ENCODE peak calls at places on chromosomes 6 and 20, in eight cellular contexts. One of them, this sample, is unnamed.

GRCh38 chr6:133854633-133855598 is 34.0 kb upstream of the TCF21 start:
- DNase-seq in Peyer's patch: peak
- DNase-seq in AG10803: no peak
- DNase-seq in progenitor cell of endocrine pancreas: peak
- DNase-seq in upper lobe of left lung: peak
- DNase-seq in pancreas: no peak
- DNase-seq in nephron progenitor cell: peak
- DNase-seq in right atrium auricular region: no peak
- DNase-seq in this sample: no peak

GRCh38 chr6:43268348-43268685 is 25.0 kb downstream of the TTBK1 start:
- DNase-seq in Peyer's patch: no peak
- DNase-seq in AG10803: no peak
- DNase-seq in progenitor cell of endocrine pancreas: no peak
- DNase-seq in upper lobe of left lung: no peak
- DNase-seq in pancreas: no peak
- DNase-seq in nephron progenitor cell: no peak
- DNase-seq in right atrium auricular region: no peak
- DNase-seq in this sample: peak

GRCh38 chr20:7849675-7850074 is 90.6 kb downstream of the HAO1 start:
- DNase-seq in Peyer's patch: no peak
- DNase-seq in AG10803: no peak
- DNase-seq in progenitor cell of endocrine pancreas: no peak
- DNase-seq in upper lobe of left lung: no peak
- DNase-seq in pancreas: no peak
- DNase-seq in nephron progenitor cell: no peak
- DNase-seq in right atrium auricular region: no peak
- DNase-seq in this sample: no peak

GRCh38 chr20:23159256-23159922 is 73.3 kb upstream of the CD93 start:
- DNase-seq in Peyer's patch: no peak
- DNase-seq in AG10803: no peak
- DNase-seq in progenitor cell of endocrine pancreas: no peak
- DNase-seq in upper lobe of left lung: no peak
- DNase-seq in pancreas: no peak
- DNase-seq in nephron progenitor cell: no peak
- DNase-seq in right atrium auricular region: peak
- DNase-seq in this sample: peak

GRCh38 chr6:155436981-155437749 is 18.5 kb downstream of the NOX3 start:
- DNase-seq in Peyer's patch: no peak
- DNase-seq in AG10803: no peak
- DNase-seq in progenitor cell of endocrine pancreas: no peak
- DNase-seq in upper lobe of left lung: no peak
- DNase-seq in pancreas: no peak
- DNase-seq in nephron progenitor cell: no peak
- DNase-seq in right atrium auricular region: no peak
- DNase-seq in this sample: no peak

GRCh38 chr20:47727170-47727880 is 58.0 kb downstream of the SULF2 start:
- DNase-seq in Peyer's patch: no peak
- DNase-seq in AG10803: no peak
- DNase-seq in progenitor cell of endocrine pancreas: no peak
- DNase-seq in upper lobe of left lung: no peak
- DNase-seq in pancreas: no peak
- DNase-seq in nephron progenitor cell: no peak
- DNase-seq in right atrium auricular region: peak
- DNase-seq in this sample: peak

GRCh38 chr6:7974932-7975763 is 64.6 kb upstream of the TXNDC5 start:
- DNase-seq in Peyer's patch: peak
- DNase-seq in AG10803: peak
- DNase-seq in progenitor cell of endocrine pancreas: no peak
- DNase-seq in upper lobe of left lung: no peak
- DNase-seq in pancreas: peak
- DNase-seq in nephron progenitor cell: no peak
- DNase-seq in right atrium auricular region: peak
- DNase-seq in this sample: peak

GRCh38 chr6:142856607-142856856 is 88.4 kb downstream of the HIVEP2 start:
- DNase-seq in Peyer's patch: no peak
- DNase-seq in AG10803: no peak
- DNase-seq in progenitor cell of endocrine pancreas: no peak
- DNase-seq in upper lobe of left lung: no peak
- DNase-seq in pancreas: no peak
- DNase-seq in nephron progenitor cell: no peak
- DNase-seq in right atrium auricular region: no peak
- DNase-seq in this sample: no peak

GRCh38 chr6:127790571-127790970 is 110.3 kb downstream of the THEMIS start:
- DNase-seq in Peyer's patch: no peak
- DNase-seq in AG10803: no peak
- DNase-seq in progenitor cell of endocrine pancreas: no peak
- DNase-seq in upper lobe of left lung: peak
- DNase-seq in pancreas: no peak
- DNase-seq in nephron progenitor cell: no peak
- DNase-seq in right atrium auricular region: no peak
- DNase-seq in this sample: no peak

GRCh38 chr6:70956451-70957283 is at the start of gene B3GAT2:
- DNase-seq in Peyer's patch: peak
- DNase-seq in AG10803: peak
- DNase-seq in progenitor cell of endocrine pancreas: peak
- DNase-seq in upper lobe of left lung: peak
- DNase-seq in pancreas: peak
- DNase-seq in nephron progenitor cell: peak
- DNase-seq in right atrium auricular region: no peak
- DNase-seq in this sample: peak

GRCh38 chr6:153167026-153167891 is 36.2 kb upstream of the RGS17 start:
- DNase-seq in Peyer's patch: no peak
- DNase-seq in AG10803: peak
- DNase-seq in progenitor cell of endocrine pancreas: no peak
- DNase-seq in upper lobe of left lung: no peak
- DNase-seq in pancreas: no peak
- DNase-seq in nephron progenitor cell: no peak
- DNase-seq in right atrium auricular region: no peak
- DNase-seq in this sample: no peak

GRCh38 chr6:72784581-72784980 is 162.7 kb downstream of the KCNQ5 start:
- DNase-seq in Peyer's patch: no peak
- DNase-seq in AG10803: peak
- DNase-seq in progenitor cell of endocrine pancreas: no peak
- DNase-seq in upper lobe of left lung: no peak
- DNase-seq in pancreas: no peak
- DNase-seq in nephron progenitor cell: no peak
- DNase-seq in right atrium auricular region: no peak
- DNase-seq in this sample: no peak

GRCh38 chr6:12590901-12591300 is 125.7 kb upstream of the PHACTR1 start:
- DNase-seq in Peyer's patch: no peak
- DNase-seq in AG10803: peak
- DNase-seq in progenitor cell of endocrine pancreas: no peak
- DNase-seq in upper lobe of left lung: no peak
- DNase-seq in pancreas: no peak
- DNase-seq in nephron progenitor cell: no peak
- DNase-seq in right atrium auricular region: no peak
- DNase-seq in this sample: no peak

GRCh38 chr6:134593442-134593841 is 275.5 kb upstream of the SGK1 start:
- DNase-seq in Peyer's patch: no peak
- DNase-seq in AG10803: no peak
- DNase-seq in progenitor cell of endocrine pancreas: no peak
- DNase-seq in upper lobe of left lung: no peak
- DNase-seq in pancreas: no peak
- DNase-seq in nephron progenitor cell: no peak
- DNase-seq in right atrium auricular region: no peak
- DNase-seq in this sample: no peak

GRCh38 chr20:49230021-49230420 is 10.8 kb downstream of the DDX27 start:
- DNase-seq in Peyer's patch: no peak
- DNase-seq in AG10803: no peak
- DNase-seq in progenitor cell of endocrine pancreas: no peak
- DNase-seq in upper lobe of left lung: peak
- DNase-seq in pancreas: no peak
- DNase-seq in nephron progenitor cell: no peak
- DNase-seq in right atrium auricular region: no peak
- DNase-seq in this sample: no peak

GRCh38 chr6:143579703-143580102 is 68.2 kb upstream of the FUCA2 start:
- DNase-seq in Peyer's patch: no peak
- DNase-seq in AG10803: peak
- DNase-seq in progenitor cell of endocrine pancreas: no peak
- DNase-seq in upper lobe of left lung: no peak
- DNase-seq in pancreas: no peak
- DNase-seq in nephron progenitor cell: no peak
- DNase-seq in right atrium auricular region: peak
- DNase-seq in this sample: peak

GRCh38 chr6:12356983-12357972 is 67.1 kb downstream of the EDN1 start:
- DNase-seq in Peyer's patch: no peak
- DNase-seq in AG10803: peak
- DNase-seq in progenitor cell of endocrine pancreas: no peak
- DNase-seq in upper lobe of left lung: no peak
- DNase-seq in pancreas: no peak
- DNase-seq in nephron progenitor cell: no peak
- DNase-seq in right atrium auricular region: no peak
- DNase-seq in this sample: no peak

GRCh38 chr6:96015321-96015790 is 418 bp upstream of the FUT9 start:
- DNase-seq in Peyer's patch: peak
- DNase-seq in AG10803: no peak
- DNase-seq in progenitor cell of endocrine pancreas: peak
- DNase-seq in upper lobe of left lung: peak
- DNase-seq in pancreas: peak
- DNase-seq in nephron progenitor cell: peak
- DNase-seq in right atrium auricular region: no peak
- DNase-seq in this sample: no peak

GRCh38 chr20:38458314-38458713 is 14.3 kb upstream of the RALGAPB start:
- DNase-seq in Peyer's patch: no peak
- DNase-seq in AG10803: no peak
- DNase-seq in progenitor cell of endocrine pancreas: no peak
- DNase-seq in upper lobe of left lung: no peak
- DNase-seq in pancreas: no peak
- DNase-seq in nephron progenitor cell: no peak
- DNase-seq in right atrium auricular region: no peak
- DNase-seq in this sample: no peak

DNA sequence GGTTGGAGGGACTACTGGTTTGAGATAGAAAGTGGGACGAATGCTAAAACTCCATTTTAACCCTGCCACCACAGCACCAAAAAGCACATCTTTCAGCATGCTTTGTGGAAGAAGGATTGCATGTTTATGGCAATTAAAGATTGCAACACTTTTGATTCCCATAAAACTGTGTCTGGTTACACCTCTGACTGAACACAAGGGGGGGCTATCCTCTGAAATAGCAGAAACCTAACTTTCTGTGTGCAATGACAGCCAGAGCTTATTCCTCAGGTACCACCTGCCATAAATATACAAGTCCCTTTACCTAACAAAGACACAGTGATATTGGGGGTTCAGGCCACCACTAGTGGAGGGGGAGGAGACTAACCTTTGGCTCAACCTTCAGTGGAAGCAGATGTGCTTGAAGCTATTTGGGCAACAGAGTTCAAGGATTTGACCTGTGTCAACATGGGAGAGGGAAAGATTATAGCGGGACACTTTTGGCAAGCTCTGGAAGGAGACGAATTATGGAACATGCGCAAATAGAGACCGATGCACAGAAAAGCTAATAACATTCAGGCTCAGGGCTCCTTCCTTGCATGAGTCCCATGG is 9.6 kb upstream of the PLG start:
- DNase-seq in Peyer's patch: no peak
- DNase-seq in AG10803: no peak
- DNase-seq in progenitor cell of endocrine pancreas: no peak
- DNase-seq in upper lobe of left lung: no peak
- DNase-seq in pancreas: no peak
- DNase-seq in nephron progenitor cell: no peak
- DNase-seq in right atrium auricular region: no peak
- DNase-seq in this sample: no peak
- TF ChIP-seq CTCF in Peyer's patch: no peak
- TF ChIP-seq CTCF in AG10803: no peak
- TF ChIP-seq CTCF in progenitor cell of endocrine pancreas: no peak
- TF ChIP-seq CTCF in upper lobe of left lung: no peak
- TF ChIP-seq CTCF in pancreas: no peak
- TF ChIP-seq CTCF in nephron progenitor cell: no peak
- TF ChIP-seq CTCF in right atrium auricular region: no peak
- TF ChIP-seq CTCF in this sample: no peak

GRCh38 chr6:120675886-120676285 is 658.4 kb downstream of the TBC1D32 start:
- DNase-seq in Peyer's patch: no peak
- DNase-seq in AG10803: no peak
- DNase-seq in progenitor cell of endocrine pancreas: no peak
- DNase-seq in upper lobe of left lung: no peak
- DNase-seq in pancreas: no peak
- DNase-seq in nephron progenitor cell: no peak
- DNase-seq in right atrium auricular region: no peak
- DNase-seq in this sample: no peak

DNA sequence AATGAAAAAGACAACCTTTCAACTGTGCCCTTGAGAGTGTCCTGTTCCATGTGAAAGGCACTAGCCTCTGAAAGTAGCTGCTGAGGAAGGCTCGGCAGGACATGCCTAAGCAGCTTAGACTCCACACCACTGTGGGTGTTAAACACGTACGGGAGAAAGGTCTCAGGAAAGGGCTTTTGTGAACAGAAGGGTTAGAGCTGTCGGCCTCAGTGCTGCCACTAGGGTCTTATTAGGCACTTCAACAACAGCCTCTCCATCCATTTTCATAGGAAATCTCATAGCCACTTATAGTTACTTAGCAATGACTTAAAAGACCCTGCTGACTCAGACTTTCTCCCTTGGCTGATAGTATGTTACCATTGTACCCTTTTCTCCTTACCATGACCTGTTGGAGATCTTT is 662.8 kb downstream of the TBC1D32 start:
- DNase-seq in Peyer's patch: no peak
- DNase-seq in AG10803: no peak
- DNase-seq in progenitor cell of endocrine pancreas: no peak
- DNase-seq in upper lobe of left lung: no peak
- DNase-seq in pancreas: no peak
- DNase-seq in nephron progenitor cell: peak
- DNase-seq in right atrium auricular region: no peak
- DNase-seq in this sample: no peak
- TF ChIP-seq CTCF in Peyer's patch: no peak
- TF ChIP-seq CTCF in AG10803: no peak
- TF ChIP-seq CTCF in progenitor cell of endocrine pancreas: peak
- TF ChIP-seq CTCF in upper lobe of left lung: no peak
- TF ChIP-seq CTCF in pancreas: no peak
- TF ChIP-seq CTCF in nephron progenitor cell: no peak
- TF ChIP-seq CTCF in right atrium auricular region: no peak
- TF ChIP-seq CTCF in this sample: no peak

DNA sequence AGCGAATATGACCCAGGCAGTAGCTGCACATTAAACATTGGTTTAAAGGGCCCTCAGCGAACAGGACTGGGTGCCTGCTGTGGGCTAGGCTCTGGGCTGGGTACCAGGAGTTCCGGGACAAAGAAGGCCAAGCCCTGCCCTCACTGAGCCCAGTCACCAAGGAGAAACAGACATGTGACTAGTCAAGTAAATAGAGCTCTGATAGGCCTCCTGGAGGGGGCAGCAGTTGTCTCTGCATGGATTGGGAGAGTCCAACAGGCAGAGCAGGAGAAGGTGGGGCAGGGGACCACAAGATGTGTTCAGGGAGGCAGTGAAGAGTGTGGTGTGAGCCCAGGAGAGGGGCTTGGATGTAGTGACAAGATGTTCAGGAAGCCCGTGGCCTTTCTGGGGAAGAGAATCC is 3.1 kb downstream of the HM13 start:
- DNase-seq in Peyer's patch: no peak
- DNase-seq in AG10803: peak
- DNase-seq in progenitor cell of endocrine pancreas: peak
- DNase-seq in upper lobe of left lung: no peak
- DNase-seq in pancreas: peak
- DNase-seq in nephron progenitor cell: peak
- DNase-seq in right atrium auricular region: no peak
- DNase-seq in this sample: no peak
- TF ChIP-seq CTCF in Peyer's patch: no peak
- TF ChIP-seq CTCF in AG10803: peak
- TF ChIP-seq CTCF in progenitor cell of endocrine pancreas: peak
- TF ChIP-seq CTCF in upper lobe of left lung: no peak
- TF ChIP-seq CTCF in pancreas: no peak
- TF ChIP-seq CTCF in nephron progenitor cell: no peak
- TF ChIP-seq CTCF in right atrium auricular region: no peak
- TF ChIP-seq CTCF in this sample: peak

GRCh38 chr20:56171087-56172012 is 77.2 kb upstream of the MC3R start:
- DNase-seq in Peyer's patch: no peak
- DNase-seq in AG10803: no peak
- DNase-seq in progenitor cell of endocrine pancreas: no peak
- DNase-seq in upper lobe of left lung: no peak
- DNase-seq in pancreas: peak
- DNase-seq in nephron progenitor cell: no peak
- DNase-seq in right atrium auricular region: no peak
- DNase-seq in this sample: no peak
- TF ChIP-seq CTCF in Peyer's patch: no peak
- TF ChIP-seq CTCF in AG10803: no peak
- TF ChIP-seq CTCF in progenitor cell of endocrine pancreas: no peak
- TF ChIP-seq CTCF in upper lobe of left lung: peak
- TF ChIP-seq CTCF in pancreas: peak
- TF ChIP-seq CTCF in nephron progenitor cell: no peak
- TF ChIP-seq CTCF in right atrium auricular region: no peak
- TF ChIP-seq CTCF in this sample: peak